ENCODE peak calls at places on chromosomes 3 and 15, in six cellular contexts. J is A549, B is fibroblast of lung, Y is SK-N-SH, L is HCT116, P is right lobe of liver. D is an unnamed sample. For H3K4me1, the result is how much of the 10 kb centered on the place peaks cover.

GRCh38 chr3:156519758-156520162 is 35.2 kb downstream of the SSR3 start:
- DNase-seq in J (no peak), B (no peak), Y (no peak), L (no peak), P (no peak), D (no peak)

GRCh38 chr3:175211481-175211880 is 352.3 kb downstream of the NAALADL2 start:
- DNase-seq in J (no peak), B (no peak), Y (no peak), L (no peak), P (no peak), D (no peak)

GRCh38 chr15:31228980-31229826 is 97.4 kb upstream of the KLF13 start:
- DNase-seq in J (peak), B (no peak), Y (no peak), L (no peak), P (peak), D (no peak)

GRCh38 chr3:23068016-23068728 is 135.0 kb upstream of the UBE2E2 start:
- DNase-seq in J (no peak), B (no peak), Y (no peak), L (no peak), P (no peak), D (no peak)

GRCh38 chr3:29140706-29141105 is 140.2 kb upstream of the RBMS3 start:
- DNase-seq in J (no peak), B (peak), Y (no peak), L (no peak), P (no peak), D (no peak)

GRCh38 chr3:138946554-138947302 is at the start of the genes FOXL2 and FOXL2NB:
- DNase-seq in J (peak), B (peak), Y (peak), L (no peak), P (no peak), D (no peak)

GRCh38 chr3:131630117-131630516 is 127.3 kb upstream of the MRPL3 start:
- DNase-seq in J (no peak), B (no peak), Y (no peak), L (no peak), P (no peak), D (no peak)

GRCh38 chr3:50388720-50389352 is 29.5 kb upstream of the TMEM115 start:
- DNase-seq in J (no peak), B (peak), Y (no peak), L (no peak), P (no peak), D (no peak)

GRCh38 chr15:70435369-70435768 is 328.0 kb downstream of the UACA start:
- DNase-seq in J (no peak), B (no peak), Y (no peak), L (no peak), P (no peak), D (no peak)

GRCh38 chr15:93861956-93862741 is 369.2 kb upstream of the MCTP2 start:
- DNase-seq in J (no peak), B (no peak), Y (peak), L (no peak), P (no peak), D (no peak)

GRCh38 chr3:152175576-152175883 is 93.2 kb upstream of the MBNL1 start:
- DNase-seq in J (no peak), B (peak), Y (no peak), L (no peak), P (no peak), D (no peak)

GRCh38 chr3:54094926-54095325 is 27.4 kb upstream of the CACNA2D3 start:
- DNase-seq in J (no peak), B (no peak), Y (no peak), L (no peak), P (no peak), D (no peak)

GRCh38 chr3:36418296-36418695 is 38.0 kb downstream of the STAC start:
- DNase-seq in J (no peak), B (peak), Y (no peak), L (no peak), P (no peak), D (no peak)

GRCh38 chr3:83928391-83928790 is 1030.4 kb upstream of the CADM2 start:
- DNase-seq in J (no peak), B (no peak), Y (peak), L (peak), P (no peak), D (no peak)

GRCh38 chr3:51934139-51934850 is 7.4 kb downstream of the RRP9 start:
- DNase-seq in J (no peak), B (no peak), Y (no peak), L (no peak), P (no peak), D (peak)

GRCh38 chr3:188077160-188077812 is 76.7 kb upstream of the LPP start:
- DNase-seq in J (no peak), B (no peak), Y (no peak), L (no peak), P (no peak), D (no peak)

GRCh38 chr3:184562146-184562861 is 719 bp downstream of the EPHB3 start:
- DNase-seq in J (no peak), B (no peak), Y (peak), L (no peak), P (no peak), D (peak)

DNA sequence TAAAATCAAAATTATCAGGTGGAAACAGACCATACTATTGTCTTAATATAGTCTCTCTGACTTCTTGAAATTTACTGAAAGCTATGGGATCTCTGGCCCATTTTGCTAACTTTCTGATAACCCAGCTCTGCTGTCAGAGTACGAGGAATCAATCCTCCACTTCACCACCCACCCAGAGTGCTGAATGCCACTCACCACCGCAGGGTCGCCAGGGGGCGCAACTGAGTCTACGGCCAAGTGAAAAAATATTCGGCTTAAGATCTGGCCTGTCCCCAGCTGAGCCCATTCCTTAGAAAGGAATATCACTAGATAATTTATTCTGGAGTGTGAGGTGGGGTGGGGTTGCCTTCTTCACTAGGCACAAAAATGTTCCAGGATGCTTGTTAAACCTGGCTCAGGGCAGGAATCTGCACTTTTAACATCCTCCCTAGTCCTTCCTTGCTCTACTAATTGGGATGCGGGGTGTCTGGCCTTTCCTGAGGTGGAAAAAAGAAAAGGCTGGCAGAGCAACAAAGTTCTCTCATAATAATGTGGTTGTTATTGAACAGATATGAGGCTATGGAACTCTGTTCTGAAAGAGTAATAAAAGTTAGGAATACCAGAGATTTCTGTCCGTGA is 520.6 kb downstream of the MFSD1 start:
- DNase-seq in J (peak), B (peak), Y (peak), L (peak), P (no peak), D (peak)
- TF ChIP-seq CTCF in J (peak), B (peak), Y (peak), L (peak), P (peak), D (peak)

GRCh38 chr3:102089182-102089581 is 239.9 kb downstream of the NFKBIZ start:
- DNase-seq in J (no peak), B (no peak), Y (no peak), L (no peak), P (no peak), D (no peak)
- H3K4me1 ChIP-seq in J (under half), B (under half), Y (under half), L (under half), P (under half), D (under half)

DNA sequence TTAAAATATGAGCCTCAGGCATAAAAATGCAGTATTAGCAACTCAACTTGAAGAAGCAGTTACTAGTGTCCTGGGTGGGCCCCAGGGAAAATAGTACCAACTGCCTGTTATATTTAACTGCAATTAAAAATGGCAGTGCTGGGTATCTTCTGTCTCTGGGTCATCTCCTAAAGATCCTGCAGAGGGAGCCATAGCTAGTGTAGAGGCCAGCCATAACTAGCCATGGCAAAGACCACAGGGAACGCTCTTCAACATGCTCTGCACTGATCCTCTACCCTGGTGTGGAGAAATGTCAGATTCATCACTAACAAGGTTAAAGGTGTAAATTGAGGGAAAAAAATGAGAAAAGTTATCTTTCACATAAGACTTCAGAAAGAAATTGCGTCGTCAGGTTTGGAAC is 181.3 kb downstream of the SNRPN start:
- DNase-seq in J (no peak), B (no peak), Y (peak), L (no peak), P (no peak), D (no peak)
- TF ChIP-seq CTCF in J (no peak), B (no peak), Y (peak), L (peak), P (peak), D (peak)

GRCh38 chr15:76803049-76803571 is 102.0 kb downstream of the SCAPER start:
- DNase-seq in J (no peak), B (no peak), Y (no peak), L (no peak), P (no peak), D (no peak)
- H3K4me1 ChIP-seq in J (under half), B (under half), Y (under half), L (under half), P (under half), D (under half)

DNA sequence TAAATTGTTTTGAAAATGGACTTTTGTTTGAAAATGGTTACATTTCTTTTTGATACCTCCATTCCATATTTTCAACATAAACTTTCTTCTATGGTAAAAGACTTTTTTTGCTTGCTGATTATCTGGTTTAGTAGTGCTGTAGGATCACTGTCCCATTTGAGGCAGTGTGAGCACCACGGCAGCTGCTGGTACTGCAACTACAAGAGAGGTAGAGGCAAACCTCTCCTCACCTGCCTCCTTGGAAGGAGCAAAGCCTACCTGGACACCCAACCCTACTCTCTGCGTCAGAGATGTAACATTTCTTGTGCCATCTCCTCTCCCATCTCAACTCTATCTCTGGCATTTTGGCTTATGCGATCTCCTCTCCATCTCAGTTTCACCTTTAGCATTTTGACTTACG is 460.1 kb downstream of the SHQ1 start:
- DNase-seq in J (no peak), B (no peak), Y (no peak), L (no peak), P (no peak), D (no peak)
- TF ChIP-seq CTCF in J (no peak), B (no peak), Y (no peak), L (no peak), P (no peak), D (no peak)

DNA sequence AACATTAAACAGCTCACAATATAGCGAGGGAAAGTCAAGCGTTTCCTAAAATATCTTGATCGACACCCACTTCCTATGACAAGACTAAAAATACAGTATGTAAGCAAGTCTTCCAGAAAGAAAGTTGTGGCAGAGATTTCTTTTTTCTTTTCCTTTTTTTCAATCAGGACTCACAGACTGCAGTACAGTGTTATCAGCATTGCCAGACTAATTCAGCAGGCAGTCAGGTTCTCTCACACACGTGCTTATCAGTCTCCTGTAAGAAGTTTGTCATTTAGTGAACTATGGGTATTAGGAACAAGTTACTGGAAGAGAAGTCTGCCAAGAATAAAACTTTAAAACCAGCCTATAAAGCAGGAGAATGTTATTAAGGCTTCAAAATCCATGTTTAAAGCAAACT is 32.8 kb upstream of the ZNF385D start:
- DNase-seq in J (no peak), B (no peak), Y (no peak), L (no peak), P (no peak), D (no peak)
- H3K4me1 ChIP-seq in J (under half), B (under half), Y (under half), L (under half), P (under half), D (under half)